ENCODE peak calls at places on chromosomes 16 and 17, in seven cellular contexts. A is left ventricle myocardium inferior, W is IMR-90, O is thyroid gland, Z is lung, F is stomach, N is transverse colon. X is an unnamed sample. For H3K9me3, the result is how much of the 10 kb centered on the place peaks cover.

GRCh38 chr16:1095450-1096163 is 437 bp downstream of the C1QTNF8 start:
- DNase-seq in A (no peak), W (no peak), O (no peak), Z (no peak), F (no peak), N (no peak), X (no peak)

GRCh38 chr17:21019976-21020575 is 22.7 kb downstream of the USP22 start:
- DNase-seq in A (peak), W (no peak), O (no peak), Z (no peak), F (peak), N (peak), X (peak)

GRCh38 chr17:9987779-9988585 is 82.9 kb upstream of the RCVRN start:
- DNase-seq in A (peak), W (peak), O (peak), Z (no peak), F (no peak), N (peak), X (no peak)

GRCh38 chr16:89375021-89375420 is 115.3 kb downstream of the ANKRD11 start:
- DNase-seq in A (no peak), W (peak), O (no peak), Z (no peak), F (no peak), N (no peak), X (no peak)

GRCh38 chr17:2685696-2686095 is 25.9 kb downstream of the CLUH start:
- DNase-seq in A (no peak), W (no peak), O (no peak), Z (no peak), F (no peak), N (no peak), X (no peak)

GRCh38 chr17:76557368-76558209 is 17.7 kb downstream of the PRCD start:
- DNase-seq in A (peak), W (peak), O (peak), Z (peak), F (peak), N (peak), X (peak)

GRCh38 chr16:8716592-8716991 is 42.2 kb downstream of the ABAT start:
- DNase-seq in A (no peak), W (peak), O (no peak), Z (no peak), F (no peak), N (no peak), X (no peak)

GRCh38 chr17:73841431-73842060 is 197.3 kb upstream of the SDK2 start:
- DNase-seq in A (no peak), W (no peak), O (no peak), Z (no peak), F (no peak), N (peak), X (no peak)

GRCh38 chr17:48873212-48873611 is 19.4 kb upstream of the ATP5MC1 start:
- DNase-seq in A (peak), W (peak), O (no peak), Z (no peak), F (no peak), N (peak), X (no peak)

GRCh38 chr17:74549343-74549742 is 3.4 kb upstream of the CD300C start:
- DNase-seq in A (no peak), W (no peak), O (no peak), Z (no peak), F (no peak), N (no peak), X (no peak)

GRCh38 chr17:55322451-55322985 is 57.8 kb downstream of the HLF start:
- DNase-seq in A (no peak), W (no peak), O (no peak), Z (no peak), F (no peak), N (no peak), X (no peak)

GRCh38 chr17:57989011-57989345 is 924 bp upstream of the VEZF1 start:
- DNase-seq in A (no peak), W (peak), O (peak), Z (no peak), F (peak), N (peak), X (no peak)

GRCh38 chr16:1275791-1276579 is 20.1 kb downstream of the TPSD1 start:
- DNase-seq in A (no peak), W (no peak), O (no peak), Z (no peak), F (no peak), N (no peak), X (no peak)

GRCh38 chr16:46911650-46912049 is 27.5 kb downstream of the GPT2 start:
- DNase-seq in A (no peak), W (no peak), O (no peak), Z (no peak), F (no peak), N (no peak), X (no peak)

GRCh38 chr17:19248923-19249574 is 11.9 kb downstream of the EPN2 start:
- DNase-seq in A (peak), W (peak), O (peak), Z (no peak), F (no peak), N (peak), X (no peak)

GRCh38 chr17:74773414-74773813 is 2.7 kb downstream of the NAT9 start:
- DNase-seq in A (no peak), W (no peak), O (no peak), Z (no peak), F (no peak), N (no peak), X (no peak)

GRCh38 chr17:69523252-69523861 is 108.9 kb downstream of the MAP2K6 start:
- DNase-seq in A (no peak), W (peak), O (peak), Z (no peak), F (no peak), N (no peak), X (no peak)

GRCh38 chr16:77157773-77158172 is 33.2 kb upstream of the MON1B start:
- DNase-seq in A (no peak), W (no peak), O (no peak), Z (no peak), F (no peak), N (no peak), X (no peak)

GRCh38 chr16:79764415-79765149 is 164.0 kb upstream of the MAF start:
- DNase-seq in A (no peak), W (no peak), O (no peak), Z (no peak), F (no peak), N (no peak), X (no peak)
- H3K9me3 ChIP-seq in A (under half), W (under half), O (under half), Z (under half), F (under half), N (under half), X (under half)

GRCh38 chr17:5181509-5182305 is 10.0 kb downstream of the ZNF594 start:
- DNase-seq in A (no peak), W (no peak), O (no peak), Z (no peak), F (no peak), N (no peak), X (no peak)
- H3K9me3 ChIP-seq in A (half or more), W (half or more), O (under half), Z (under half), F (half or more), N (half or more), X (under half)

GRCh38 chr17:44907696-44908470 is 7.4 kb downstream of the GFAP start:
- DNase-seq in A (no peak), W (no peak), O (no peak), Z (no peak), F (no peak), N (no peak), X (no peak)
- H3K9me3 ChIP-seq in A (under half), W (under half), O (under half), Z (under half), F (under half), N (under half), X (under half)

GRCh38 chr16:67509016-67509415 is 19.6 kb upstream of the RIPOR1 start:
- DNase-seq in A (no peak), W (no peak), O (no peak), Z (no peak), F (no peak), N (no peak), X (no peak)

GRCh38 chr16:67499159-67499558 is 15.8 kb upstream of the AGRP start:
- DNase-seq in A (peak), W (peak), O (no peak), Z (no peak), F (no peak), N (no peak), X (no peak)

GRCh38 chr16:67506468-67506867 is 22.2 kb upstream of the RIPOR1 start:
- DNase-seq in A (no peak), W (no peak), O (no peak), Z (no peak), F (no peak), N (no peak), X (no peak)

GRCh38 chr16:67504190-67505021 is 21.1 kb upstream of the AGRP start:
- DNase-seq in A (peak), W (peak), O (peak), Z (peak), F (no peak), N (peak), X (no peak)
- H3K9me3 ChIP-seq in A (under half), W (under half), O (under half), Z (under half), F (under half), N (under half), X (under half)

DNA sequence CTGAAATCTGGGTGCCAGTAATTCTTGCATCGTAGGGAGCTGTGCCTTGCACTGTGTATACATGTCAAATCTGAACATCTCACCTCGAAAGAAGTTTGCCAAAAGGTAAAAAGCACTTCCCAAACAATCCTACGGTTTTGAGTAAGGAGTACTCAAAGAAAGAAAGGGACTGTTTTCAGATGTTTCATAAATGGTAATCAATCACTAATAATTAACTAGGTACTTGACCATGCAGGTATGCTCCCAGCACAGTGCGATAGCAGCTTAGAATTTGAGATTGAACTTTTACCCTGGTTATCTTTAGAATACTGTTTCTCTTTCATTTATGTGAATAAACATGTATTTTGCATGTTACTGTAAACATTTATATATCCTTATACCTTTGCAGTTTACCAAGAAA is 39.0 kb downstream of the PRKCA start:
- DNase-seq in A (no peak), W (no peak), O (no peak), Z (no peak), F (no peak), N (no peak), X (no peak)
- H3K9me3 ChIP-seq in A (under half), W (under half), O (under half), Z (under half), F (under half), N (under half), X (under half)

DNA sequence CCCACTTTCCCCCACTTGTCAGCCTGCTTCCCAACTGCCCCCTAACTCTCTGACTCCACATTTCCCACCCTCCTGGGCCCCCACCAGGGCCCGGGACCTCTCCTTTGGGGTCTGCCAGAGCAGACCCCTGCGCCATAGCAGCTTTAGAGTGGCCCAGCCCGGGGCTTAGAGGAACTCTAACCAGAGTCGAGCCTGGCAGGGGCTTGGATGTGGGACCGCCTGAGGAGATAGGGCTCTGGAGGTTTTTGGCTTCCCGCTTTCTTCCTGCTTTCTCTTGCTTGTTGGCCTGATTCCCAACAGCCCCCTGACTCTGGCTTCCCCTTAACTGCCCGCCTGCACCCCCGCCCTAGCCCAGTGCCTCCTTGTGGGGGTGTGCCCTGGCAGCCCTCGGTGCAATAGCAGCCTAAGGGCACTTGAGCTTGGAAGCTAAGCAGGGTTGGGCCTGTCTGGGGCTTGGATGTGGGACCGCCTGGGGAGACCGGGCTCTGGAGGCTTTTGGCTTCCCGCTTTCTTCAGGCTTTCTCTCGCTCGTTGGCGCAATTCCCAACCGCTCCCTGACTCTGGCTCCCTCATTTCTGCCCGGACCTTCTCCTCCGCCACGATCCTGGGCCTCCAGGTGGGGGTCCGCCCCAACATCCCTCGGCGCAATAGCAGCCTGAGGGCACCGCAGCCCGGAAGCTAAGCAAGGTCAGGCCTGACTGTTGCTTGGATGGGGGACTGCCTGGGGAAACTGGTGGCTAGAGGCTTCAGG is 2292.0 kb downstream of the TP53TG3F start:
- DNase-seq in A (no peak), W (no peak), O (no peak), Z (peak), F (no peak), N (no peak), X (no peak)
- H3K9me3 ChIP-seq in A (under half), W (half or more), O (under half), Z (half or more), F (half or more), N (under half), X (under half)

GRCh38 chr16:27922433-27922832 is 141.1 kb downstream of the GSG1L start:
- DNase-seq in A (no peak), W (no peak), O (no peak), Z (no peak), F (no peak), N (no peak), X (no peak)
- H3K9me3 ChIP-seq in A (under half), W (under half), O (under half), Z (under half), F (under half), N (under half), X (under half)